ENCODE peak calls at places on chromosomes 7 and 10, in four cellular contexts. V, H, S and G are unnamed samples.

GRCh38 chr7:148483941-148484340 is 106.6 kb upstream of the C7orf33 start:
- DNase-seq in V (no peak), H (no peak), S (no peak), G (no peak)

GRCh38 chr10:29598861-29599311 is 35.9 kb downstream of the SVIL start:
- DNase-seq in V (no peak), H (no peak), S (no peak), G (no peak)

GRCh38 chr7:79646278-79646677 is 192.8 kb upstream of the MAGI2 start:
- DNase-seq in V (no peak), H (no peak), S (no peak), G (no peak)

GRCh38 chr7:23863209-23863798 is 153.3 kb downstream of the STK31 start:
- DNase-seq in V (no peak), H (no peak), S (peak; percentile 33), G (no peak)

GRCh38 chr7:3063016-3063753 is 19.5 kb upstream of the CARD11 start:
- DNase-seq in V (no peak), H (peak; percentile 46), S (no peak), G (peak; percentile 48)

GRCh38 chr10:75038335-75038734 is 73.1 kb upstream of the SAMD8 start:
- DNase-seq in V (no peak), H (no peak), S (no peak), G (no peak)

GRCh38 chr10:82206831-82207230 is 331.8 kb downstream of the NRG3 start:
- DNase-seq in V (no peak), H (no peak), S (no peak), G (no peak)

GRCh38 chr7:53466396-53466795 is 431.0 kb downstream of the POM121L12 start:
- DNase-seq in V (no peak), H (no peak), S (no peak), G (no peak)

GRCh38 chr10:73517166-73517888 is 21.5 kb upstream of the PPP3CB start:
- DNase-seq in V (no peak), H (no peak), S (peak; percentile 80), G (no peak)

GRCh38 chr10:55491712-55492111 is 690.7 kb upstream of the PCDH15 start:
- DNase-seq in V (no peak), H (no peak), S (no peak), G (no peak)

GRCh38 chr10:60414877-60415585 is 25.4 kb upstream of the ANK3 start:
- DNase-seq in V (no peak), H (no peak), S (no peak), G (no peak)

GRCh38 chr7:36473454-36474282 is 84.0 kb downstream of the ANLN start:
- DNase-seq in V (peak; percentile 89), H (no peak), S (peak; percentile 70), G (no peak)

GRCh38 chr10:21626457-21627161 is 92.6 kb downstream of the MLLT10 start:
- DNase-seq in V (no peak), H (no peak), S (no peak), G (no peak)

GRCh38 chr7:28354601-28355062 is 57.7 kb upstream of the CREB5 start:
- DNase-seq in V (no peak), H (no peak), S (no peak), G (no peak)

GRCh38 chr7:22251906-22252495 is 105.0 kb downstream of the RAPGEF5 start:
- DNase-seq in V (no peak), H (no peak), S (no peak), G (no peak)

DNA sequence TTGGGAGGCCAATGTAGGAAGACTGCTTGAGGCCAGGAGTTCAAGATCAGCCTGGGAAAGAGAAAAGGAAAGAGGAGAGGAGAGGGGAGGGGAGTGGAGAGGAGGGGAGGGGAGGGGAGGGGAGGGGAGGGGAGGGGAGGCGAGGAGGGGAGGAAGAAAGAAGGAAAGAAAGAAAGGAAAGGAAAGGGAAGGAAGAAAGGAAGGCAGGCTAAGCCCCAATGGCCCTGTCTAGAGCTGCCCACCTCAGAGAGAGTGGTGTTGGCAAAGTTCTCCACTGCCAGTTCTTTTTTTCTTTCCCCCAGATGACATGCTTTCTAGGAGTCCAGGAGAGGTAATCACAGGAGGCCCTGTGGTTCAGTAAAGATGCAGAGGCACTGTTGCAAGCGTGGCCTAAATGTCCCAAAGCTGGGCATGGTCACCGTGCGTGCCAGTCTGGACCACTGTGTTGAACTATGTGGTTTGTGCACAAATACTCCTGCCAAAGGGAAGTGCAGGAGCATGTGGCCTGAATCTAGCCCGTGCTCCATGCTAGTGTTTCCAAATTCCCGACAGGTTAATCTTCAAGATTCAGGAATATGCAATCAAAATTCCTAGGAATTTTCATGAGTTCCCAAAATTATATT is 39.7 kb downstream of the ODAD2 start:
- DNase-seq in V (no peak), H (no peak), S (no peak), G (no peak)
- TF ChIP-seq TAF1 in V (no peak), H (no peak), S (no peak), G (no peak)

GRCh38 chr7:51213618-51214017 is 103.0 kb downstream of the COBL start:
- DNase-seq in V (no peak), H (no peak), S (no peak), G (no peak)

GRCh38 chr7:51209426-51209825 is 107.2 kb downstream of the COBL start:
- DNase-seq in V (no peak), H (no peak), S (no peak), G (no peak)

GRCh38 chr7:51214098-51214497 is 102.5 kb downstream of the COBL start:
- DNase-seq in V (no peak), H (no peak), S (no peak), G (no peak)

DNA sequence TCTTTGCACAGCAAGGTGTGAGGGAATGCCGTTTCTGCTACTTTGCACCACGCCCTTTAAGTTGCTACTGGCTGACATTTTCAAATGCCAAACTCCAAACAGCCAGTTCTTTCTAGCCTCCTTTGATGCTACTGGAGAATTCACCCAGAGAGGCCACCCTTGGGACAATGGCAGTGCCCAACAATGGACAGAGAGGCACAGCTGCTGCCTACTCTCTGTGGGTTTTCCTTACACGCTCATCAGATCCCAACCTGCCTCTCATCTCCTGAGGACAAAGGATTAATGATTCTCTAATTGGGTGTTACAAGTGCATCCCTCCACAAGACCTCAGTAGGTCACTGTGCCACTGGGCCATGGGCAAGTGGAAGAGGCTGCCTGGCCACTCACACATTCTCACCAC is 105.8 kb downstream of the COBL start:
- DNase-seq in V (no peak), H (no peak), S (no peak), G (no peak)
- TF ChIP-seq POLR2AphosphoS5 in V (no peak), H (no peak), S (no peak), G (no peak)

DNA sequence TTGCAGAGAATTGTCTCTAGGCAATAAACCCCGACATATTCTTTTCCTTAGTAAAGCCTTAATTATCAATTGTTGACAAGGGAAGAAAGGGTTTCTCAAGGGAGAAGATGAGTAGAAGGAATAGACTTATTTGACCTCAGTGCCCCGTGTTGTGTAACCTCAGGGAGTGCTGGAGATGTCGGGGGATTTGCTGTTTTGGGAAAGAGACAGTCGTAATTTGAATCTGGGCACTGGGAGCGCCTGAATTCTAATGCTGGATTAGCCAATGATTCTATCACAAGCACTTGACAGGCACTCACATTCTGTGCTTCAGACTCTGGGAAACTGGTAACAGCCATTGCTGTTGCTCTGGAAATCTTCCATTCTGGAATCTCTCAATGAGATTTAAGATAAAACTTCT is 13.8 kb upstream of the LMOD2 start:
- DNase-seq in V (no peak), H (no peak), S (no peak), G (no peak)
- TF ChIP-seq POLR2A in V (no peak), H (no peak), S (no peak), G (no peak)

GRCh38 chr10:68601490-68602265 is 41.5 kb downstream of the TET1 start:
- DNase-seq in V (no peak), H (no peak), S (no peak), G (no peak)

GRCh38 chr10:68599754-68600040 is 39.6 kb downstream of the TET1 start:
- DNase-seq in V (no peak), H (no peak), S (no peak), G (no peak)

GRCh38 chr10:68600041-68600778 is 40.1 kb downstream of the TET1 start:
- DNase-seq in V (peak; percentile 86), H (peak; percentile 36), S (peak; percentile 74), G (peak; percentile 40)

GRCh38 chr10:68597407-68597806 is 37.3 kb downstream of the TET1 start:
- DNase-seq in V (no peak), H (no peak), S (peak; percentile 16), G (no peak)

GRCh38 chr10:68598978-68599753 is 39.0 kb downstream of the TET1 start:
- DNase-seq in V (peak; percentile 57), H (no peak), S (peak; percentile 28), G (no peak)
- TF ChIP-seq TAF1 in V (no peak), H (no peak), S (no peak), G (no peak)

GRCh38 chr10:100038561-100039071 is 28.9 kb upstream of the DNMBP start:
- DNase-seq in V (no peak), H (no peak), S (no peak), G (no peak)
- TF ChIP-seq POLR2AphosphoS5 in V (no peak), H (no peak), S (no peak), G (no peak)

DNA sequence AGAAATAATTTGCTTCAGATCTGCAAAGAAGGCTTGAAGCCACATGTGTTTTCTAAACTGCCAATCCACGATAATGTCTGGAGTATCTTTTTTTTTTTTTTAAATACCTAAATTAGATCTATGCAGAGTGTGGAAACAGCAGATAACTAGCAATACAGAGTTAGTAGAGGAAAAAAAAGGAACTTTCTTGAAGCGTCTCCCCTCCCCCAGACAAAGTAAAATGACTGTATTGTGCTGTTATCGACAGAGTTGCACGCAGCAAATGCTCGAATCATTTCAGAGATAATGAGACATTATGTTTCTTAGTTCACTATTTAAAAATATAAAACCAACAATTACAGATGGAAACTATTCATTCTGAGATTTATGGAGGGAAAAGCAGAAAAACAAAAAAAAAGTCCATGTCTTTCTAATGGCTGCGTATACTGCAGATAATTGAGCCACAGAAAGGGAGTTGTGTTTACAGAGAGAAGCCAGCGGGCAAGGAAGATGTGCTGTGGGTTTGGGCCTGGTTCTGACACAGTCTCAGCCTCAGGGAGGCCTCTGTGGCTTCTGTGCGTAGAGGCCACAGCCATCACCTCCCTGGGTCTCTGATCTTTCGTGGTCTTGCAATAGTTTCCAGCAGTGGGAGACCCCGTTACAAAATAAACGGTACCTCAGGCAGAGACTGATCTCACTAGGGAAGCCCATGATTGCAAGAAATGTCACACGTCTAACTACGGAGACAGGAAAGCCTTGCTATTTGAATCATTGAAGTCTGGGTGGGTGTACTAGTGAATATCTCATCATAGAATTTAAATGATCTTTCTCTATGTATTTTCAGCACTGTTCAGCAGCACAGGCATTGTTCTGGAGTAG is 19.1 kb upstream of the KLF6 start:
- DNase-seq in V (no peak), H (no peak), S (peak; percentile 86), G (no peak)
- TF ChIP-seq POLR2A in V (no peak), H (no peak), S (no peak), G (no peak)